ENCODE peak calls at places on chromosome 3, in nine cellular contexts. One of them, this sample, is unnamed.

GRCh38 chr3:60207833-60208367 is 1043.4 kb downstream of the FHIT start:
- DNase-seq in stimulated activated CD4-positive, alpha-beta T cell treated with anti-CD3 and anti-CD28 coated beads, Interleukin-1b, Interleukin-23, amount 100 ng/mL, for 1 hour: no peak
- DNase-seq in stimulated activated CD8-positive, alpha-beta memory T cell treated with anti-CD3 and anti-CD28 coated beads, Interleukin-2, amount 100 ng/mL, for 1 hour: no peak
- DNase-seq in Peyer's patch: no peak
- DNase-seq in activated CD8-positive, alpha-beta memory T cell treated with anti-CD3 and anti-CD28 coated beads for 24 hours: no peak
- DNase-seq in cardiac septum: no peak
- DNase-seq in ureter: no peak
- DNase-seq in GM04504: no peak
- DNase-seq in psoas muscle: no peak
- DNase-seq in this sample: no peak

GRCh38 chr3:179321585-179322322 is 1.1 kb upstream of the ZNF639 start:
- DNase-seq in stimulated activated CD4-positive, alpha-beta T cell treated with anti-CD3 and anti-CD28 coated beads, Interleukin-1b, Interleukin-23, amount 100 ng/mL, for 1 hour: no peak
- DNase-seq in stimulated activated CD8-positive, alpha-beta memory T cell treated with anti-CD3 and anti-CD28 coated beads, Interleukin-2, amount 100 ng/mL, for 1 hour: no peak
- DNase-seq in Peyer's patch: peak
- DNase-seq in activated CD8-positive, alpha-beta memory T cell treated with anti-CD3 and anti-CD28 coated beads for 24 hours: no peak
- DNase-seq in cardiac septum: no peak
- DNase-seq in ureter: no peak
- DNase-seq in GM04504: peak
- DNase-seq in psoas muscle: no peak
- DNase-seq in this sample: no peak

GRCh38 chr3:139655880-139656279 is 21.9 kb downstream of the NMNAT3 start:
- DNase-seq in stimulated activated CD4-positive, alpha-beta T cell treated with anti-CD3 and anti-CD28 coated beads, Interleukin-1b, Interleukin-23, amount 100 ng/mL, for 1 hour: no peak
- DNase-seq in stimulated activated CD8-positive, alpha-beta memory T cell treated with anti-CD3 and anti-CD28 coated beads, Interleukin-2, amount 100 ng/mL, for 1 hour: no peak
- DNase-seq in Peyer's patch: no peak
- DNase-seq in activated CD8-positive, alpha-beta memory T cell treated with anti-CD3 and anti-CD28 coated beads for 24 hours: no peak
- DNase-seq in cardiac septum: no peak
- DNase-seq in ureter: no peak
- DNase-seq in GM04504: peak
- DNase-seq in psoas muscle: no peak
- DNase-seq in this sample: no peak

GRCh38 chr3:141738636-141739363 is 702 bp downstream of the RNF7 start:
- DNase-seq in stimulated activated CD4-positive, alpha-beta T cell treated with anti-CD3 and anti-CD28 coated beads, Interleukin-1b, Interleukin-23, amount 100 ng/mL, for 1 hour: no peak
- DNase-seq in stimulated activated CD8-positive, alpha-beta memory T cell treated with anti-CD3 and anti-CD28 coated beads, Interleukin-2, amount 100 ng/mL, for 1 hour: no peak
- DNase-seq in Peyer's patch: peak
- DNase-seq in activated CD8-positive, alpha-beta memory T cell treated with anti-CD3 and anti-CD28 coated beads for 24 hours: no peak
- DNase-seq in cardiac septum: no peak
- DNase-seq in ureter: no peak
- DNase-seq in GM04504: no peak
- DNase-seq in psoas muscle: no peak
- DNase-seq in this sample: peak

GRCh38 chr3:16410659-16411058 is 102.8 kb downstream of the RFTN1 start:
- DNase-seq in stimulated activated CD4-positive, alpha-beta T cell treated with anti-CD3 and anti-CD28 coated beads, Interleukin-1b, Interleukin-23, amount 100 ng/mL, for 1 hour: no peak
- DNase-seq in stimulated activated CD8-positive, alpha-beta memory T cell treated with anti-CD3 and anti-CD28 coated beads, Interleukin-2, amount 100 ng/mL, for 1 hour: no peak
- DNase-seq in Peyer's patch: no peak
- DNase-seq in activated CD8-positive, alpha-beta memory T cell treated with anti-CD3 and anti-CD28 coated beads for 24 hours: no peak
- DNase-seq in cardiac septum: no peak
- DNase-seq in ureter: no peak
- DNase-seq in GM04504: no peak
- DNase-seq in psoas muscle: no peak
- DNase-seq in this sample: no peak

GRCh38 chr3:176403531-176403930 is 793.8 kb downstream of the TBL1XR1 start:
- DNase-seq in stimulated activated CD4-positive, alpha-beta T cell treated with anti-CD3 and anti-CD28 coated beads, Interleukin-1b, Interleukin-23, amount 100 ng/mL, for 1 hour: no peak
- DNase-seq in stimulated activated CD8-positive, alpha-beta memory T cell treated with anti-CD3 and anti-CD28 coated beads, Interleukin-2, amount 100 ng/mL, for 1 hour: no peak
- DNase-seq in Peyer's patch: no peak
- DNase-seq in activated CD8-positive, alpha-beta memory T cell treated with anti-CD3 and anti-CD28 coated beads for 24 hours: no peak
- DNase-seq in cardiac septum: no peak
- DNase-seq in ureter: no peak
- DNase-seq in GM04504: no peak
- DNase-seq in psoas muscle: no peak
- DNase-seq in this sample: no peak

GRCh38 chr3:14841836-14842235 is 23.1 kb downstream of the FGD5 start:
- DNase-seq in stimulated activated CD4-positive, alpha-beta T cell treated with anti-CD3 and anti-CD28 coated beads, Interleukin-1b, Interleukin-23, amount 100 ng/mL, for 1 hour: no peak
- DNase-seq in stimulated activated CD8-positive, alpha-beta memory T cell treated with anti-CD3 and anti-CD28 coated beads, Interleukin-2, amount 100 ng/mL, for 1 hour: no peak
- DNase-seq in Peyer's patch: no peak
- DNase-seq in activated CD8-positive, alpha-beta memory T cell treated with anti-CD3 and anti-CD28 coated beads for 24 hours: no peak
- DNase-seq in cardiac septum: no peak
- DNase-seq in ureter: no peak
- DNase-seq in GM04504: no peak
- DNase-seq in psoas muscle: no peak
- DNase-seq in this sample: no peak

GRCh38 chr3:111547645-111548044 is 5.6 kb downstream of the CD96 start:
- DNase-seq in stimulated activated CD4-positive, alpha-beta T cell treated with anti-CD3 and anti-CD28 coated beads, Interleukin-1b, Interleukin-23, amount 100 ng/mL, for 1 hour: no peak
- DNase-seq in stimulated activated CD8-positive, alpha-beta memory T cell treated with anti-CD3 and anti-CD28 coated beads, Interleukin-2, amount 100 ng/mL, for 1 hour: no peak
- DNase-seq in Peyer's patch: peak
- DNase-seq in activated CD8-positive, alpha-beta memory T cell treated with anti-CD3 and anti-CD28 coated beads for 24 hours: no peak
- DNase-seq in cardiac septum: no peak
- DNase-seq in ureter: no peak
- DNase-seq in GM04504: no peak
- DNase-seq in psoas muscle: no peak
- DNase-seq in this sample: peak

GRCh38 chr3:156548041-156548687 is 6.8 kb downstream of the SSR3 start:
- DNase-seq in stimulated activated CD4-positive, alpha-beta T cell treated with anti-CD3 and anti-CD28 coated beads, Interleukin-1b, Interleukin-23, amount 100 ng/mL, for 1 hour: no peak
- DNase-seq in stimulated activated CD8-positive, alpha-beta memory T cell treated with anti-CD3 and anti-CD28 coated beads, Interleukin-2, amount 100 ng/mL, for 1 hour: no peak
- DNase-seq in Peyer's patch: no peak
- DNase-seq in activated CD8-positive, alpha-beta memory T cell treated with anti-CD3 and anti-CD28 coated beads for 24 hours: no peak
- DNase-seq in cardiac septum: no peak
- DNase-seq in ureter: no peak
- DNase-seq in GM04504: no peak
- DNase-seq in psoas muscle: no peak
- DNase-seq in this sample: no peak

GRCh38 chr3:18007980-18008379 is 265.5 kb upstream of the TBC1D5 start:
- DNase-seq in stimulated activated CD4-positive, alpha-beta T cell treated with anti-CD3 and anti-CD28 coated beads, Interleukin-1b, Interleukin-23, amount 100 ng/mL, for 1 hour: no peak
- DNase-seq in stimulated activated CD8-positive, alpha-beta memory T cell treated with anti-CD3 and anti-CD28 coated beads, Interleukin-2, amount 100 ng/mL, for 1 hour: no peak
- DNase-seq in Peyer's patch: no peak
- DNase-seq in activated CD8-positive, alpha-beta memory T cell treated with anti-CD3 and anti-CD28 coated beads for 24 hours: no peak
- DNase-seq in cardiac septum: no peak
- DNase-seq in ureter: no peak
- DNase-seq in GM04504: no peak
- DNase-seq in psoas muscle: no peak
- DNase-seq in this sample: no peak

GRCh38 chr3:120440762-120441161 is 10.0 kb downstream of the FSTL1 start:
- DNase-seq in stimulated activated CD4-positive, alpha-beta T cell treated with anti-CD3 and anti-CD28 coated beads, Interleukin-1b, Interleukin-23, amount 100 ng/mL, for 1 hour: no peak
- DNase-seq in stimulated activated CD8-positive, alpha-beta memory T cell treated with anti-CD3 and anti-CD28 coated beads, Interleukin-2, amount 100 ng/mL, for 1 hour: no peak
- DNase-seq in Peyer's patch: no peak
- DNase-seq in activated CD8-positive, alpha-beta memory T cell treated with anti-CD3 and anti-CD28 coated beads for 24 hours: no peak
- DNase-seq in cardiac septum: no peak
- DNase-seq in ureter: no peak
- DNase-seq in GM04504: no peak
- DNase-seq in psoas muscle: no peak
- DNase-seq in this sample: no peak

GRCh38 chr3:55486857-55487375 is at the start of gene WNT5A:
- DNase-seq in stimulated activated CD4-positive, alpha-beta T cell treated with anti-CD3 and anti-CD28 coated beads, Interleukin-1b, Interleukin-23, amount 100 ng/mL, for 1 hour: no peak
- DNase-seq in stimulated activated CD8-positive, alpha-beta memory T cell treated with anti-CD3 and anti-CD28 coated beads, Interleukin-2, amount 100 ng/mL, for 1 hour: no peak
- DNase-seq in Peyer's patch: no peak
- DNase-seq in activated CD8-positive, alpha-beta memory T cell treated with anti-CD3 and anti-CD28 coated beads for 24 hours: no peak
- DNase-seq in cardiac septum: no peak
- DNase-seq in ureter: peak
- DNase-seq in GM04504: no peak
- DNase-seq in psoas muscle: peak
- DNase-seq in this sample: peak

GRCh38 chr3:88041005-88041404 is 17.8 kb downstream of the CGGBP1 start:
- DNase-seq in stimulated activated CD4-positive, alpha-beta T cell treated with anti-CD3 and anti-CD28 coated beads, Interleukin-1b, Interleukin-23, amount 100 ng/mL, for 1 hour: no peak
- DNase-seq in stimulated activated CD8-positive, alpha-beta memory T cell treated with anti-CD3 and anti-CD28 coated beads, Interleukin-2, amount 100 ng/mL, for 1 hour: no peak
- DNase-seq in Peyer's patch: no peak
- DNase-seq in activated CD8-positive, alpha-beta memory T cell treated with anti-CD3 and anti-CD28 coated beads for 24 hours: no peak
- DNase-seq in cardiac septum: no peak
- DNase-seq in ureter: no peak
- DNase-seq in GM04504: no peak
- DNase-seq in psoas muscle: no peak
- DNase-seq in this sample: no peak

GRCh38 chr3:197019535-197019934 is 10.1 kb downstream of the MELTF start:
- DNase-seq in stimulated activated CD4-positive, alpha-beta T cell treated with anti-CD3 and anti-CD28 coated beads, Interleukin-1b, Interleukin-23, amount 100 ng/mL, for 1 hour: no peak
- DNase-seq in stimulated activated CD8-positive, alpha-beta memory T cell treated with anti-CD3 and anti-CD28 coated beads, Interleukin-2, amount 100 ng/mL, for 1 hour: no peak
- DNase-seq in Peyer's patch: peak
- DNase-seq in activated CD8-positive, alpha-beta memory T cell treated with anti-CD3 and anti-CD28 coated beads for 24 hours: no peak
- DNase-seq in cardiac septum: no peak
- DNase-seq in ureter: no peak
- DNase-seq in GM04504: no peak
- DNase-seq in psoas muscle: no peak
- DNase-seq in this sample: no peak

GRCh38 chr3:23480324-23480704 is 277.2 kb downstream of the UBE2E2 start:
- DNase-seq in stimulated activated CD4-positive, alpha-beta T cell treated with anti-CD3 and anti-CD28 coated beads, Interleukin-1b, Interleukin-23, amount 100 ng/mL, for 1 hour: no peak
- DNase-seq in stimulated activated CD8-positive, alpha-beta memory T cell treated with anti-CD3 and anti-CD28 coated beads, Interleukin-2, amount 100 ng/mL, for 1 hour: no peak
- DNase-seq in Peyer's patch: no peak
- DNase-seq in activated CD8-positive, alpha-beta memory T cell treated with anti-CD3 and anti-CD28 coated beads for 24 hours: no peak
- DNase-seq in cardiac septum: no peak
- DNase-seq in ureter: no peak
- DNase-seq in GM04504: no peak
- DNase-seq in psoas muscle: no peak
- DNase-seq in this sample: no peak

This sample was measured in left colon.